ENCODE peak calls at places on chromosomes 16 and 17, in ten cellular contexts. Z, H, E, Q, O, K, G, X, F and B are unnamed samples.
A peak's percentile ranks its signal among the peaks of the same experiment; 100 is the strongest.

GRCh38 chr17:73646409-73647305 is 2.4 kb upstream of the SDK2 start:
- DNase-seq in O (no peak), F (no peak), H (no peak), Z (no peak), G (no peak), Q (no peak), K (no peak), E (no peak), X (no peak), B (no peak)

GRCh38 chr17:3990391-3991127 is 26.3 kb upstream of the ATP2A3 start:
- DNase-seq in E (no peak), X (no peak), F (no peak), O (no peak), Q (no peak), H (no peak), G (peak; percentile 52), Z (no peak), K (no peak), B (no peak)

GRCh38 chr17:59651346-59651745 is 31.7 kb downstream of the CLTC start:
- DNase-seq in K (no peak), X (no peak), E (peak; percentile 75), O (no peak), H (no peak), F (no peak), Q (no peak), G (peak; percentile 47), Z (peak; percentile 36), B (no peak)

GRCh38 chr17:50957600-50958575 is 91.7 kb upstream of the TOB1 start:
- DNase-seq in E (no peak), G (no peak), Q (no peak), F (no peak), H (no peak), O (no peak), X (no peak), K (no peak), Z (no peak), B (no peak)

GRCh38 chr17:73371285-73371684 is 59.5 kb upstream of the CDC42EP4 start:
- DNase-seq in X (no peak), Z (no peak), E (peak; percentile 76), K (no peak), G (peak; percentile 92), Q (no peak), O (peak; percentile 37), F (no peak), H (no peak), B (no peak)

GRCh38 chr17:69043098-69043497 is 17.6 kb downstream of the ABCA9 start:
- DNase-seq in O (no peak), K (no peak), G (no peak), Z (no peak), E (no peak), F (no peak), Q (no peak), X (no peak), H (no peak), B (no peak)

GRCh38 chr17:65588194-65588808 is 26.9 kb upstream of the AXIN2 start:
- DNase-seq in E (no peak), G (no peak), O (no peak), Q (no peak), H (no peak), Z (no peak), K (no peak), F (no peak), X (no peak), B (no peak)

GRCh38 chr16:81720973-81721907 is 57.9 kb upstream of the PLCG2 start:
- DNase-seq in E (no peak), Q (no peak), K (no peak), G (no peak), H (no peak), Z (no peak), X (no peak), O (no peak), F (no peak), B (no peak)

GRCh38 chr17:8022358-8023038 is 16.4 kb upstream of the ALOX15B start:
- DNase-seq in Q (no peak), O (peak; percentile 20), H (no peak), K (no peak), E (no peak), G (peak; percentile 74), X (no peak), F (no peak), Z (no peak), B (no peak)

GRCh38 chr17:80095038-80095843 is 6.1 kb upstream of the GAA start:
- DNase-seq in H (no peak), O (no peak), G (no peak), Q (no peak), X (peak; percentile 53), K (no peak), Z (no peak), F (no peak), E (no peak), B (no peak)

GRCh38 chr17:82548681-82549303 is 29.3 kb downstream of the FOXK2 start:
- DNase-seq in K (no peak), F (no peak), G (no peak), H (no peak), X (peak; percentile 70), Z (no peak), O (no peak), E (peak; percentile 45), Q (no peak), B (no peak)

GRCh38 chr17:57465551-57465950 is 209.2 kb downstream of the MSI2 start:
- DNase-seq in O (no peak), Q (no peak), G (no peak), K (no peak), E (peak; percentile 72), X (no peak), Z (no peak), F (no peak), H (no peak), B (no peak)

GRCh38 chr17:61395983-61396585 is 3.6 kb upstream of the TBX2 start:
- DNase-seq in X (peak; percentile 70), F (no peak), K (no peak), G (no peak), E (no peak), Z (no peak), H (no peak), Q (no peak), O (no peak), B (no peak)

GRCh38 chr16:81810894-81811538 is 31.9 kb downstream of the PLCG2 start:
- DNase-seq in Z (no peak), O (no peak), H (no peak), E (no peak), F (no peak), X (no peak), K (no peak), G (no peak), Q (no peak), B (peak; percentile 62)

GRCh38 chr16:66304151-66304550 is 62.3 kb upstream of the CDH5 start:
- DNase-seq in X (no peak), O (no peak), F (no peak), K (no peak), Z (no peak), Q (no peak), E (no peak), H (no peak), G (no peak), B (no peak)

GRCh38 chr16:14057878-14058382 is 13.2 kb upstream of the MRTFB start:
- DNase-seq in Z (no peak), Q (peak; percentile 16), H (no peak), O (no peak), X (no peak), K (peak; percentile 8), F (no peak), G (no peak), E (no peak), B (no peak)

GRCh38 chr17:33967608-33968349 is 287.3 kb upstream of the CCL2 start:
- DNase-seq in H (no peak), G (no peak), X (no peak), Z (no peak), Q (no peak), E (no peak), O (no peak), F (no peak), K (no peak), B (no peak)

GRCh38 chr17:80886641-80887573 is 104.7 kb upstream of the CHMP6 start:
- DNase-seq in H (no peak), K (no peak), G (no peak), F (no peak), Z (no peak), X (peak; percentile 46), Q (no peak), E (no peak), O (no peak), B (no peak)

GRCh38 chr16:11968577-11968976 is 3.6 kb downstream of the TNFRSF17 start:
- DNase-seq in Q (no peak), H (no peak), X (no peak), O (no peak), E (no peak), K (no peak), G (no peak), Z (no peak), F (no peak), B (no peak)

GRCh38 chr17:72119963-72120877 is 600 bp upstream of the SOX9 start:
- DNase-seq in H (no peak), O (peak; percentile 72), Z (no peak), Q (peak; percentile 61), E (peak; percentile 84), G (peak; percentile 82), X (peak; percentile 77), K (no peak), F (no peak), B (no peak)